ENCODE peak calls at places on chromosome 19, in ten cellular contexts. D, W, I, R, G, K, T, L, N and S are unnamed samples.

GRCh38 chr19:44212865-44213346 is 574 bp downstream of the ZNF227 start:
- DNase-seq in T (no peak), D (peak; percentile 7), N (no peak), G (no peak), W (no peak), I (no peak), K (no peak), L (no peak), R (no peak), S (peak; percentile 36)

GRCh38 chr19:43439183-43440063 is 24.7 kb downstream of the TEX101 start:
- DNase-seq in R (no peak), N (no peak), D (no peak), L (no peak), G (no peak), I (no peak), K (no peak), W (no peak), T (no peak), S (no peak)

GRCh38 chr19:3249408-3249807 is 24.9 kb downstream of the CELF5 start:
- DNase-seq in N (no peak), D (no peak), K (no peak), W (no peak), I (no peak), L (no peak), G (no peak), T (no peak), R (no peak), S (no peak)

GRCh38 chr19:35718345-35719041 is 690 bp downstream of the KMT2B start:
- DNase-seq in G (no peak), N (peak; percentile 57), W (no peak), L (no peak), R (no peak), D (peak; percentile 45), T (no peak), I (no peak), K (no peak), S (peak; percentile 38)

GRCh38 chr19:44577566-44577874 is 35.8 kb upstream of the IGSF23 start:
- DNase-seq in R (no peak), D (no peak), N (no peak), K (no peak), L (no peak), G (no peak), W (no peak), T (no peak), I (no peak), S (no peak)

GRCh38 chr19:1266116-1266817 is 2.9 kb upstream of the CIRBP start:
- DNase-seq in G (peak; percentile 65), K (peak; percentile 92), R (peak; percentile 76), W (no peak), L (no peak), N (peak; percentile 86), I (no peak), T (no peak), D (peak; percentile 78), S (peak; percentile 97)

GRCh38 chr19:6738726-6739389 is 622 bp upstream of the TRIP10 start:
- DNase-seq in G (no peak), W (no peak), K (no peak), L (no peak), I (no peak), T (no peak), D (peak; percentile 22), R (no peak), N (peak; percentile 54), S (peak; percentile 53)

GRCh38 chr19:15656467-15656866 is 15.8 kb downstream of the CYP4F3 start:
- DNase-seq in N (no peak), L (no peak), I (no peak), K (no peak), G (no peak), T (no peak), D (no peak), R (no peak), W (no peak), S (no peak)

GRCh38 chr19:3632098-3632497 is 5.5 kb upstream of the CACTIN start:
- DNase-seq in I (no peak), L (no peak), N (no peak), T (no peak), R (no peak), D (no peak), G (no peak), W (no peak), K (no peak), S (no peak)